ENCODE peak calls at places on chromosomes 4 and X, in ten cellular contexts. R, N, T, A, F, J, P, H, X and D are unnamed samples.

GRCh38 chr4:168509786-168510185 is 12.9 kb downstream of the PALLD start:
- DNase-seq in T (peak), A (no peak), N (peak), X (peak), P (no peak), H (no peak), J (peak), R (no peak), F (no peak), D (no peak)

GRCh38 chr4:180058731-180059215 is 2184.4 kb upstream of the TENM3 start:
- DNase-seq in R (no peak), P (no peak), N (no peak), F (peak), A (peak), H (peak), X (peak), J (peak), T (peak), D (peak)

GRCh38 chr4:159904906-159905305 is 802.0 kb downstream of the RAPGEF2 start:
- DNase-seq in R (no peak), X (no peak), T (no peak), N (no peak), H (no peak), A (no peak), J (no peak), P (no peak), F (no peak), D (no peak)

GRCh38 chr4:22416403-22416802 is 99.5 kb downstream of the ADGRA3 start:
- DNase-seq in X (peak), T (no peak), H (no peak), R (no peak), J (no peak), F (no peak), P (no peak), N (no peak), A (no peak), D (no peak)

GRCh38 chr4:60805500-60806313 is 394.4 kb upstream of the ADGRL3 start:
- DNase-seq in X (peak), R (no peak), F (peak), A (peak), T (peak), H (peak), N (no peak), P (no peak), J (peak), D (no peak)

GRCh38 chr4:70737409-70737808 is 15.6 kb downstream of the RUFY3 start:
- DNase-seq in T (no peak), R (no peak), P (no peak), F (no peak), A (no peak), H (no peak), J (no peak), X (no peak), N (no peak), D (no peak)

GRCh38 chrX:133992877-133993276 is 7.5 kb upstream of the GPC3 start:
- DNase-seq in P (no peak), F (no peak), J (no peak), A (no peak), N (no peak), R (no peak), H (no peak), X (no peak), T (no peak), D (no peak)

GRCh38 chrX:68440940-68441339 is 7.6 kb upstream of the OPHN1 start:
- DNase-seq in J (peak), N (no peak), H (no peak), P (no peak), X (peak), T (peak), A (peak), R (no peak), F (peak), D (no peak)

GRCh38 chr4:138669479-138670165 is 346.0 kb upstream of the NOCT start:
- DNase-seq in N (no peak), P (no peak), F (no peak), H (no peak), J (no peak), X (peak), A (peak), T (no peak), R (no peak), D (no peak)

GRCh38 chrX:88284844-88285243 is 462.2 kb upstream of the CPXCR1 start:
- DNase-seq in H (no peak), J (no peak), A (peak), X (no peak), R (no peak), P (no peak), N (no peak), T (no peak), F (no peak), D (no peak)

GRCh38 chrX:136202889-136203288 is 48.3 kb downstream of the MAP7D3 start:
- DNase-seq in P (no peak), X (peak), N (no peak), T (no peak), R (no peak), H (no peak), J (peak), F (no peak), A (peak), D (no peak)

GRCh38 chr4:113050361-113050760 is 908 bp downstream of the ANK2 start:
- DNase-seq in H (peak), J (no peak), T (no peak), X (no peak), F (no peak), P (no peak), R (no peak), A (no peak), N (no peak), D (no peak)

GRCh38 chrX:1222511-1223252 is 10.2 kb upstream of the CRLF2 start:
- DNase-seq in X (no peak), T (peak), R (no peak), N (no peak), P (no peak), J (peak), F (no peak), H (no peak), A (peak), D (peak)

GRCh38 chrX:101357166-101357795 is 8.7 kb upstream of the TIMM8A start:
- DNase-seq in J (peak), R (no peak), A (peak), X (peak), N (no peak), T (peak), P (no peak), H (no peak), F (no peak), D (no peak)